ENCODE peak calls at places on chromosome 7, in nine cellular contexts. Y, U, Z, K, S, G, P, M and A are unnamed samples.

GRCh38 chr7:1344421-1344820 is 111.7 kb downstream of the UNCX start:
- DNase-seq in Y (no peak), G (no peak), P (no peak), U (no peak), M (peak; percentile 18), S (no peak), Z (no peak), K (no peak), A (no peak)

GRCh38 chr7:45402480-45403218 is 171.5 kb upstream of the ADCY1 start:
- DNase-seq in M (no peak), G (peak; percentile 18), Y (no peak), S (no peak), Z (peak; percentile 82), K (no peak), U (no peak), P (no peak), A (no peak)

GRCh38 chr7:141073173-141073640 is 657 bp upstream of the TMEM178B start:
- DNase-seq in G (peak; percentile 90), M (no peak), U (no peak), S (peak; percentile 90), Z (peak; percentile 7), P (peak; percentile 92), K (no peak), Y (no peak), A (peak; percentile 42)

GRCh38 chr7:83976302-83976701 is 218.3 kb downstream of the SEMA3A start:
- DNase-seq in Y (no peak), M (no peak), U (no peak), Z (peak; percentile 74), S (peak; percentile 58), P (peak; percentile 34), G (peak; percentile 64), K (no peak), A (no peak)

GRCh38 chr7:91383186-91383585 is 119.0 kb downstream of the FZD1 start:
- DNase-seq in Z (no peak), G (peak; percentile 21), K (no peak), P (no peak), M (no peak), S (no peak), U (no peak), Y (no peak), A (no peak)

GRCh38 chr7:157404845-157405481 is 68.2 kb downstream of the DNAJB6 start:
- DNase-seq in U (no peak), Z (peak; percentile 95), S (no peak), Y (peak; percentile 57), M (peak; percentile 35), P (no peak), K (no peak), G (peak; percentile 98), A (peak; percentile 57)

GRCh38 chr7:131161103-131161502 is 166.6 kb upstream of the MKLN1 start:
- DNase-seq in G (peak; percentile 61), U (no peak), P (no peak), K (no peak), S (no peak), Y (no peak), M (no peak), Z (no peak), A (no peak)

GRCh38 chr7:116686812-116687419 is 14.9 kb downstream of the MET start:
- DNase-seq in M (no peak), U (no peak), K (no peak), P (no peak), S (no peak), Z (no peak), G (no peak), Y (no peak), A (no peak)

GRCh38 chr7:3924277-3924676 is 623.2 kb downstream of the SDK1 start:
- DNase-seq in U (no peak), S (no peak), Y (no peak), Z (no peak), K (no peak), P (no peak), M (no peak), G (no peak), A (no peak)

GRCh38 chr7:95628831-95629439 is 32.6 kb upstream of the PDK4 start:
- DNase-seq in M (no peak), G (no peak), U (no peak), Z (no peak), S (no peak), Y (no peak), P (no peak), K (no peak), A (no peak)

GRCh38 chr7:50826371-50827172 is 43.9 kb upstream of the GRB10 start:
- DNase-seq in U (no peak), G (no peak), K (no peak), S (no peak), P (no peak), Z (peak; percentile 96), M (no peak), Y (no peak), A (no peak)

DNA sequence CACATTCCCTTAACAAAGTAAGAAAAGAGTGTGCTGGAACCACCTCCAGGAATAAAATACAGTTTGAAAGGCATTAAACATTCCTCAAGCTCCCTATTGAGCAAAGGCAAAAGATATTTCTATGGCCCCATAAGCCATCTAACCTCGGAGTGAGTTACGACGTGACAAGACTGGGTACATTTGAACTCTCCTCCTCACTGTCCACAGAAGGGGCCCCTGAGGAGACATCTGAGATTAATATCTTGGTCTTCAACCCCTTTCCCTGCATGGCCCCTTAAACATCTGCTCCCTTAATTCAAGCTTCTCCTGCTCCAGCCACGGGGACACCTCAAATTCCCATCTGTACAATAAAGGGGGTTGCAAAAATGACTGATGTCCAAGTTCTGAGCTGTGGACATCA is 526 bp downstream of the GIMAP1 start:
- DNase-seq in K (no peak), P (no peak), Z (no peak), M (no peak), S (no peak), U (no peak), G (no peak), Y (no peak), A (no peak)
- H3K27ac ChIP-seq in K (peak overlapping the region; percentile 76), P (no peak overlapping the region), Z (no peak overlapping the region), M (peak overlapping the region; percentile 12), S (no peak overlapping the region), U (peak overlapping the region; percentile 55), G (no peak overlapping the region), Y (peak overlapping the region; percentile 59), A (peak overlapping the region; percentile 91)

GRCh38 chr7:151244871-151245346 is 3.6 kb downstream of the SMARCD3 start:
- DNase-seq in M (no peak), P (peak; percentile 49), G (peak; percentile 85), Z (no peak), Y (no peak), K (no peak), S (peak; percentile 3), U (no peak), A (no peak)

GRCh38 chr7:151247611-151248176 is 800 bp downstream of the SMARCD3 start:
- DNase-seq in U (no peak), P (peak; percentile 46), M (no peak), G (peak; percentile 95), S (peak; percentile 42), K (no peak), Y (no peak), Z (no peak), A (peak; percentile 67)

GRCh38 chr7:151245360-151246160 is 2.9 kb downstream of the SMARCD3 start:
- DNase-seq in M (no peak), Z (peak; percentile 30), P (peak; percentile 74), G (peak; percentile 99), S (peak; percentile 81), U (peak; percentile 49), K (no peak), Y (no peak), A (peak; percentile 85)

GRCh38 chr7:151247016-151247580 is 1.4 kb downstream of the SMARCD3 start:
- DNase-seq in U (no peak), Y (peak; percentile 51), G (peak; percentile 89), K (no peak), Z (no peak), M (no peak), S (peak; percentile 26), P (no peak), A (peak; percentile 75)

DNA sequence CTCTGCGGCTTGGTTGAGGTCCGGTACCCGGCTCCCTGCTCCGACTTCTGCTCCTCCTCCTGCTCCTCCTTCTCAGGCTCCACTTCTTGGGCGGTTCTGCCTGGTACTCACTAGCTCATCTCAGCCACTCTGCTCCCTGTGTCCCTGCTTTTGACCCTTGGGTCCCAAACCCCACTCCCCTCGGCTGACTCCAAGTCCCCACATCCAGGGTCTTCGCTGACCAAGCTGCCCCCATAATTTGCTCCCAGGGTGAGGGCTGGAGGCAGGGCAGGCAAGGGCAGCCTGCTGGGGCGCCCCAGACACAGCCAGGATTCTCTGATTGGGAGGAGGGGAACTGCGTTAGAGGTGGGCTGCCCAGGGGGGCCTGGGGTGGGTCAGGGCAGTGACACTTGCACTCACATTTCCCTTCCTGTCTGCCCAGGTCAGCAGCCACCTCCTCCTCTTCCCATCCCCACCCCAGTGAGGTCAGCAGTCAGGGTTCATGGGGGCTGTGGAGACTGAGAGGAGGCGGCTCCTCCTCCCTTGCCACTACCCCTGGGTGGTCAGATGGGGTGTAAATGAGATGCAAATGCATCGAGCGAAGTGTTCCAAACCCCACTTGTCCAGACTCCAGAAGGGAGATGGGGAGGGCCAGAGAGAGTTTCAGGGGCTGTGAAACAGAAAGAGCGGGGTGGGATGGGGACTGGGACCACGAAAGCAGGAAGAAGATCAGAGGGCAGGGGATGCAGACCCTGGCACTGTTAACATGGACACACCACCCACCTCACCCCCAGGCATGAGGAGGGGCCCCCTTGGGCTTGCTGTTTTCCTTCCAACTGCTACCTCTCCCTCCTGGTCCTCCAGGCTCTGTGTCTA is 2.1 kb downstream of the SMARCD3 start:
- DNase-seq in Z (no peak), K (no peak), Y (peak; percentile 61), U (no peak), S (peak; percentile 5), G (peak; percentile 93), M (no peak), P (peak; percentile 36), A (no peak)
- H3K4me1 ChIP-seq in Z (peaks cover 4% of the 10 kb centered on the region), K (peaks cover 50% of the 10 kb centered on the region), Y (peaks cover 69% of the 10 kb centered on the region), U (peaks cover 88% of the 10 kb centered on the region), S (peaks cover 46% of the 10 kb centered on the region), G (peaks cover 46% of the 10 kb centered on the region), M (peaks cover 25% of the 10 kb centered on the region), P (peaks cover 60% of the 10 kb centered on the region), A (peaks cover 13% of the 10 kb centered on the region)

DNA sequence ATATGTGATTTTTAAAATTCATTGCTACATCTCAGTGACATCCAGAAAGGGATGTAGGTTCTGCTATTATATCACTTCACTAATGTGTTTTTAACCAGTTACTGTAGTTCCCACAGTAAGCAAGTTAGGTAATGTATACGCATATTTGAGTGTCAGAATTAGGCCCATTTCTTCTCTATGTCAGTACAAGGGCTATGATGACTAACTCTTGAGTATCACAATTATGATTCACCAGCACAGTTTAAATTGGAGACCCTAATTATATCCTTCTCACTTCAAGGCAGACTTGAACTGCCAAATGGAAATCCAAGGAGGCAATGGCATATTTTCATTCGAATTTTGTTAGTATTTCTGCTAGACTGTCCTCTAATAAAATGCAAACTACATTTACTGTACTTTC is 23.6 kb downstream of the BZW2 start:
- DNase-seq in K (no peak), U (no peak), P (no peak), M (no peak), Y (no peak), S (no peak), G (no peak), Z (peak; percentile 29), A (no peak)
- H3K4me3 ChIP-seq in K (no peak overlapping the region), U (no peak overlapping the region), P (no peak overlapping the region), M (no peak overlapping the region), Y (no peak overlapping the region), S (no peak overlapping the region), G (no peak overlapping the region), Z (no peak overlapping the region), A (no peak overlapping the region)

GRCh38 chr7:36840930-36841329 is 116.6 kb upstream of the AOAH start:
- DNase-seq in K (no peak), M (no peak), U (no peak), Y (no peak), S (no peak), G (peak; percentile 35), Z (no peak), P (no peak), A (no peak)

GRCh38 chr7:36844374-36844773 is 120.1 kb upstream of the AOAH start:
- DNase-seq in G (peak; percentile 27), Y (no peak), P (no peak), M (no peak), K (no peak), S (no peak), Z (no peak), U (no peak), A (no peak)

GRCh38 chr7:36838616-36839015 is 114.3 kb upstream of the AOAH start:
- DNase-seq in P (no peak), Y (no peak), U (no peak), M (no peak), S (peak; percentile 16), Z (no peak), K (no peak), G (no peak), A (no peak)
- H3K27ac ChIP-seq in P (no peak overlapping the region), Y (no peak overlapping the region), U (no peak overlapping the region), M (no peak overlapping the region), S (no peak overlapping the region), Z (no peak overlapping the region), K (no peak overlapping the region), G (no peak overlapping the region), A (no peak overlapping the region)